ENCODE peak calls at places on chromosomes 16 and 17, in six cellular contexts. U is GM12865, K is MM.1S, P is heart right ventricle, M is AG04449, E is AG04450. S is an unnamed sample.

GRCh38 chr16:56353054-56353921 is 72.1 kb downstream of the AMFR start:
- DNase-seq in U (no peak), K (no peak), P (no peak), M (no peak), E (no peak), S (no peak)

GRCh38 chr17:74877592-74878543 is 5.1 kb upstream of the FDXR start:
- DNase-seq in U (no peak), K (no peak), P (no peak), M (no peak), E (no peak), S (no peak)

GRCh38 chr17:62134397-62134796 is 69.3 kb upstream of the MED13 start:
- DNase-seq in U (no peak), K (no peak), P (no peak), M (peak), E (no peak), S (peak)

GRCh38 chr17:70955441-70955840 is 786.1 kb downstream of the KCNJ2 start:
- DNase-seq in U (no peak), K (no peak), P (no peak), M (no peak), E (no peak), S (no peak)

GRCh38 chr17:8941980-8942617 is 23.4 kb downstream of the PIK3R5 start:
- DNase-seq in U (peak), K (no peak), P (no peak), M (no peak), E (no peak), S (no peak)

GRCh38 chr17:269616-270514 is 82.7 kb downstream of the RPH3AL start:
- DNase-seq in U (no peak), K (no peak), P (no peak), M (no peak), E (no peak), S (no peak)

GRCh38 chr16:85987750-85988078 is 88.8 kb downstream of the IRF8 start:
- DNase-seq in U (no peak), K (no peak), P (no peak), M (no peak), E (no peak), S (no peak)

GRCh38 chr17:70278846-70279465 is 109.6 kb downstream of the KCNJ2 start:
- DNase-seq in U (no peak), K (no peak), P (no peak), M (no peak), E (no peak), S (peak)

GRCh38 chr16:85296859-85297698 is 184.8 kb upstream of the CIBAR2 start:
- DNase-seq in U (peak), K (peak), P (no peak), M (no peak), E (no peak), S (no peak)

GRCh38 chr17:22310717-22311686 is 618.7 kb downstream of the KCNJ18 start:
- DNase-seq in U (no peak), K (peak), P (no peak), M (no peak), E (no peak), S (no peak)

GRCh38 chr16:21156767-21157467 is 1.6 kb upstream of the LDAF1 start:
- DNase-seq in U (peak), K (peak), P (no peak), M (peak), E (no peak), S (peak)

GRCh38 chr17:47736501-47737211 is 3.6 kb downstream of the TBX21 start:
- DNase-seq in U (no peak), K (no peak), P (no peak), M (no peak), E (no peak), S (no peak)

GRCh38 chr17:74354561-74354960 is 7.1 kb downstream of the BTBD17 start:
- DNase-seq in U (no peak), K (no peak), P (no peak), M (no peak), E (no peak), S (no peak)

GRCh38 chr16:88384222-88385111 is 1.7 kb downstream of the ZNF469 start:
- DNase-seq in U (no peak), K (no peak), P (no peak), M (no peak), E (no peak), S (peak)

GRCh38 chr16:88385112-88385594 is 2.4 kb downstream of the ZNF469 start:
- DNase-seq in U (no peak), K (no peak), P (no peak), M (no peak), E (no peak), S (no peak)

GRCh38 chr16:88381820-88382451 is 823 bp upstream of the ZNF469 start:
- DNase-seq in U (no peak), K (no peak), P (no peak), M (no peak), E (no peak), S (no peak)

GRCh38 chr16:88382491-88383400 is at the start of gene ZNF469:
- DNase-seq in U (no peak), K (no peak), P (no peak), M (no peak), E (no peak), S (peak)

DNA sequence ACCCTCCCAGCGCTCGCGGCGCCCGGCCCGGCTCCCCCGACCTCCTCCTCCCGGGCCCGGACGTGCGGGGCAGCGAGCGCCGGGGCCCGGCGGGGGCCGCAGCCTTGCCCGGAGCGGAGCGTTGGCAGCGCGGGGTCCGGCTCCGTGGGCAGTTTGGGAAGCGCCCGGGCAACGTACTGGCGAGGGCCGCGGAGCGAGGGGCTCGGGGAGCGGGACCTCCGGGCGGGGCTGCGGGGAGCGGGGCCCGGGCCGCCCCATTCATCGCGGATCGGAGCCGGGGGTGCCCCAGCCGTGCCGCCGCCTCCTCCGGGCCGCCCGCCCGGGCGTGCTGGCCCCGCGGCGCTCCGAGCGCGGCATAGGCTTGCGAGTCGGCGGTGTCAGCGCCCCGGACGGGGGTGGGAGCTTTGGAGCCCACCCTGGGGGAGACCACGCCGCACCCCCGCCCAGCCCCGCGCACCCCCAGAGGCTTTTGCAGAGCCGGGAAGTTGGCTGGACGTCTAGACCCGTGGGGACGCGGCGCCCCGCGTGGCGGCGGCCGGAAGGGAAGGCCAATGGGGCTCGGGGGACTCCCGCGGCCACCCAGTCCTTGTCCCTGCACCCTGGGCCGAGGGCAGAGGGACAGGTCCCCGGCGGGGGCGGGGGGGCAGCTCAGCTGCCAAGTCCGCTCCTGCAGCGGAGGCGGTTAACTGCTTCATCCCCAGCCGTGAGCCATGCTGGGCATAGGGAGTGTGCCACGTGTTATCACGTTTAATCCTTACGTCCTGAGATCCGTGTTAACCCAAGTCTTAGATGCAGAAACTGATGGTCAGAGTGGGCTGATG is 852 bp downstream of the ZNF469 start:
- DNase-seq in U (no peak), K (no peak), P (peak), M (no peak), E (no peak), S (peak)
- TF ChIP-seq CTCF in U (peak), K (no peak), P (peak), M (peak), E (peak), S (peak)

GRCh38 chr16:88428156-88428555 is 24.9 kb upstream of the ZFPM1 start:
- DNase-seq in U (no peak), K (no peak), P (no peak), M (no peak), E (no peak), S (no peak)
- H3K4me3 ChIP-seq in U (no peak), K (no peak), P (no peak), M (no peak), E (no peak), S (no peak)

GRCh38 chr16:50136399-50136798 is 16.7 kb upstream of the TENT4B start:
- DNase-seq in U (no peak), K (no peak), P (no peak), M (no peak), E (no peak), S (no peak)
- TF ChIP-seq CTCF in U (peak), K (no peak), P (peak), M (no peak), E (no peak), S (no peak)

DNA sequence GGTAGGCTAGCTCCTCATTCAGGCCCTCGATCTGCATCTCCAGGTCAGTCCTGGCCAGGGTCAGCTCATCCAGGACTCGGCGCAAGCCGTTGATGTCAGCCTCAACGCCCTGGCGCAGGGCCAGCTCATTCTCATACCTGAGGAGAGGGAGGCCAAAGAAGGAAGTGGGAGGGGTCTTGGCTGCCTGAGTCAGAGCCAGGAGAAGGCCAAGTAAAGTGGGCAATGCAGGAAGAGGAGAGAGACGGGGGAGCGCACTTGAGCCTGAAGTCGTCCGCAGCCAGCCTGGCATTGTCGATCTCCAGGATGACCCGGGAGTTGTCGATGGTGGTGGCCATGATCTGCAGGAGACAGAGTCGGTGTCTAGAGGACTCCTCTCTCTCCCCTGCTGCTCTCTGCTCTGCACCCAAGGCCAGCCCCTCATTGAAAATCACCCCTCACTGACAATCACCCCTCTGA is 1.8 kb downstream of the KRT15 start:
- DNase-seq in U (no peak), K (no peak), P (no peak), M (no peak), E (no peak), S (no peak)
- H3K4me3 ChIP-seq in U (no peak), K (no peak), P (no peak), M (no peak), E (no peak), S (no peak)

GRCh38 chr16:2464333-2464732 is 4.4 kb downstream of the TEDC2 start:
- DNase-seq in U (no peak), K (no peak), P (no peak), M (no peak), E (no peak), S (no peak)

GRCh38 chr16:2468142-2468724 is 2.9 kb upstream of the NTN3 start:
- DNase-seq in U (peak), K (no peak), P (no peak), M (no peak), E (no peak), S (no peak)

GRCh38 chr16:2467301-2468141 is 3.6 kb upstream of the NTN3 start:
- DNase-seq in U (peak), K (no peak), P (peak), M (no peak), E (no peak), S (peak)

GRCh38 chr16:2466667-2467300 is 4.3 kb upstream of the NTN3 start:
- DNase-seq in U (no peak), K (no peak), P (no peak), M (no peak), E (no peak), S (no peak)

DNA sequence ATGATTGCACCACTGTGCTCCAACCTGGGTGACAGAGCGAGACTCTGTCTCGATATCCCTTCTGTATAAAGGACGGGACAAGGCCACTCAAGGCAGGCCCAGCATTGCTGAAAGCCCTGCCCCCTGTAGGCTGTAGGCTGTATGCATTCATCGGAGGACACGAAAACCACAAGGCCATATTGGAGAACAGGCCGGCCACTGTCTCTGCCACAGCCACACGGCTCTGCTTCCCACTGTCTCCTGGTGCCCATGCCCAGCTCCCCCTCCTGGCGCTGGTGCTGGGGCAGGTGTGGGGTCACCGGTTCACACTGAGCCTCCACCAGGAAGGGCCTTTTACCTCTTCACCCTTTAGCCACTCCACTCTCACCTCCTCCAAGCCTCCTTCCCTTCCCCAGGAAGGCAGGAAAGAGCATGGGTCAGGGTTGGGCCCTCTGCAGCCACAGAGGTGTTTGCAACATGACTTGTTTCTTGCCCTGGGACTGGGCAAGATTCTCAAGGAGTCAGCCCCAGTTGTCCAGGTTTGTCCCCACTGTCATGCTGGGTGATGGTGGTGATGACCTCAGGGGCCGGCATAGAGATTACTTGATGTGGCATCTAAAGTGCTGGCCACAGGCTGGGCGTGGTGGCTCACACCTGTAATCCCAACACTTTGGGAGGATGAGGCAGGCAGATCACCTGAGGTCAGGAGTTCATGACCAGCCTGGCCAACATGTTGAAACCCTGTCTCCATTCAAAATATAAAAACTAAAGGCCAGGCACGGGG is 5.3 kb upstream of the NTN3 start:
- DNase-seq in U (no peak), K (no peak), P (no peak), M (no peak), E (no peak), S (no peak)
- TF ChIP-seq CTCF in U (peak), K (peak), P (no peak), M (no peak), E (peak), S (peak)

GRCh38 chr16:82996814-82997213 is 370.0 kb downstream of the CDH13 start:
- DNase-seq in U (no peak), K (no peak), P (no peak), M (no peak), E (no peak), S (no peak)

GRCh38 chr16:82995286-82995926 is 368.6 kb downstream of the CDH13 start:
- DNase-seq in U (no peak), K (no peak), P (no peak), M (no peak), E (no peak), S (no peak)

GRCh38 chr16:82993415-82993814 is 366.6 kb downstream of the CDH13 start:
- DNase-seq in U (no peak), K (no peak), P (no peak), M (no peak), E (no peak), S (no peak)

GRCh38 chr16:82993874-82994375 is 367.2 kb downstream of the CDH13 start:
- DNase-seq in U (no peak), K (no peak), P (no peak), M (no peak), E (no peak), S (no peak)

DNA sequence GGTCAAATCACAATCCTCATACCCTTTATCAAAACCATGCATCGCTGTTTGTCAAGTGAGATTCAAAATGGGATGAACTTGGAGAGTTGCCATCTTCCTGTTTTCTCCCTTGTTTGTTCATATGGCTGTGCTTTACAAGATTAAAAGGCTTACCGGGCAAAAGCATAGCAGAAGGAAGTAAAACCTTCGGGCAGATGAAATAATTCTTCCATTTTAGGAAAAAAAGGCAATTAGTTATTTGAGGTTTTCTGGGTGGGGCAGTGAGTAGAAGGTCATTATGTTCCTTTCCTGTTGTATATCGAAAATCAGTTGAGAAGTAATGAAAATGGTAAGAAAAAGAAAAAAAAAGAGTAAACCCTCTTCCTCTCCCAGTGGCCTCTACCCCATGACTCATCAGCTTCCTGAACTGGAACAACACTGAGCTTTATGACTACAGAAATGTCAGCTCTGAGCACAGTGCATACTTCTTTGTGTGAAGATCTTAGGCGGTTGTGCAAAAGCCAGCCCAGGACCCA is 369.2 kb downstream of the CDH13 start:
- DNase-seq in U (no peak), K (no peak), P (no peak), M (peak), E (peak), S (peak)
- H3K4me3 ChIP-seq in U (no peak), K (no peak), P (peak), M (peak), E (no peak), S (peak)

S was measured in foreskin fibroblast.